ENCODE peak calls at places on chromosomes 12 and 14, in seven cellular contexts. E, A, B, C, J, I and G are unnamed samples. For H3K9me3 and H3K4me1, the result is how much of the 10 kb centered on the place peaks cover.

GRCh38 chr14:73742520-73743238 is 28.5 kb upstream of the PNMA1 start:
- DNase-seq in E (no peak), A (no peak), B (no peak), C (no peak), J (no peak), I (no peak), G (no peak)

GRCh38 chr12:27104546-27104945 is 22.2 kb upstream of the C12orf71 start:
- DNase-seq in E (no peak), A (no peak), B (no peak), C (no peak), J (no peak), I (no peak), G (no peak)

GRCh38 chr14:31576949-31577348 is 15.7 kb downstream of the NUBPL start:
- DNase-seq in E (no peak), A (no peak), B (no peak), C (no peak), J (no peak), I (no peak), G (no peak)

GRCh38 chr14:101683365-101683764 is 78.1 kb upstream of the PPP2R5C start:
- DNase-seq in E (no peak), A (no peak), B (no peak), C (no peak), J (no peak), I (no peak), G (no peak)

GRCh38 chr14:101948666-101949205 is 15.6 kb upstream of the DYNC1H1 start:
- DNase-seq in E (no peak), A (no peak), B (no peak), C (no peak), J (peak), I (peak), G (peak)

GRCh38 chr12:34402228-34402898 is 380.1 kb downstream of the ALG10 start:
- DNase-seq in E (no peak), A (peak), B (no peak), C (no peak), J (peak), I (peak), G (peak)

GRCh38 chr12:122293081-122293480 is 26.8 kb upstream of the VPS33A start:
- DNase-seq in E (no peak), A (no peak), B (no peak), C (no peak), J (no peak), I (no peak), G (no peak)

GRCh38 chr14:65723348-65723747 is 310.8 kb downstream of the FUT8 start:
- DNase-seq in E (no peak), A (no peak), B (no peak), C (no peak), J (no peak), I (no peak), G (no peak)

GRCh38 chr12:64030155-64030554 is 185.7 kb downstream of the SRGAP1 start:
- DNase-seq in E (no peak), A (no peak), B (no peak), C (no peak), J (no peak), I (no peak), G (no peak)

GRCh38 chr12:124675881-124676688 is 108.7 kb upstream of the NCOR2 start:
- DNase-seq in E (no peak), A (peak), B (no peak), C (no peak), J (no peak), I (peak), G (no peak)

GRCh38 chr14:23703027-23703426 is 66.9 kb downstream of the DHRS2 start:
- DNase-seq in E (no peak), A (no peak), B (no peak), C (no peak), J (no peak), I (no peak), G (no peak)

GRCh38 chr12:1851126-1851791 is 30.9 kb downstream of the LRTM2 start:
- DNase-seq in E (no peak), A (no peak), B (no peak), C (no peak), J (no peak), I (no peak), G (no peak)

GRCh38 chr12:79191391-79191790 is 326.8 kb downstream of the SYT1 start:
- DNase-seq in E (no peak), A (no peak), B (no peak), C (no peak), J (no peak), I (no peak), G (no peak)

GRCh38 chr12:79194595-79194994 is 330.0 kb downstream of the SYT1 start:
- DNase-seq in E (no peak), A (no peak), B (no peak), C (no peak), J (no peak), I (no peak), G (no peak)
- H3K9me3 ChIP-seq in E (under half), A (under half), B (under half), C (under half), J (under half), I (under half), G (under half)

DNA sequence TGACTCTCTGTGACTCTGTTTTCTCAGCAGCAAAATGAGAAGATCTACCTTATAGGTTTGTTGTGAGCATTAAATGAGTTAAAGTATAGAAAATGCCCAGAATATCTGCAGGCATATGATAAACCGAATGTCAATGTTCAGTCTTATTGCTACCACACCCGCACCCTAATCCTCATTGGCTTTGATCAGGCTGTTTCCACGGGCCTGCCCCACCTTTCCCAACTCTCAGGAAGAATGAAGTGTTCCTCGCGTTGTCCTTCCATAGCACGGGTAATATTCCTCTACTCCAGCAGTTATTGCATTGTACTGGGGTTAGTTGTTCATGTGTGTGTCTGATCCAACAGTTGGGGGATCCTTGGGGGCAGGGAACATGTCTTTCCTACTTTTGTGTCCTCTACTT is 7.9 kb upstream of the LGALS3 start:
- DNase-seq in E (no peak), A (no peak), B (no peak), C (no peak), J (peak), I (no peak), G (no peak)
- H3K4me1 ChIP-seq in E (under half), A (under half), B (under half), C (under half), J (under half), I (under half), G (half or more)

GRCh38 chr14:57291692-57292647 is 23.2 kb downstream of the AP5M1 start:
- DNase-seq in E (no peak), A (no peak), B (no peak), C (no peak), J (no peak), I (no peak), G (no peak)

GRCh38 chr14:57295261-57295660 is 26.5 kb downstream of the AP5M1 start:
- DNase-seq in E (no peak), A (no peak), B (no peak), C (no peak), J (no peak), I (no peak), G (no peak)

GRCh38 chr14:57290753-57291152 is 22.0 kb downstream of the AP5M1 start:
- DNase-seq in E (no peak), A (no peak), B (no peak), C (no peak), J (no peak), I (no peak), G (no peak)

GRCh38 chr14:57297852-57298251 is 29.1 kb downstream of the AP5M1 start:
- DNase-seq in E (no peak), A (no peak), B (no peak), C (no peak), J (no peak), I (no peak), G (no peak)

DNA sequence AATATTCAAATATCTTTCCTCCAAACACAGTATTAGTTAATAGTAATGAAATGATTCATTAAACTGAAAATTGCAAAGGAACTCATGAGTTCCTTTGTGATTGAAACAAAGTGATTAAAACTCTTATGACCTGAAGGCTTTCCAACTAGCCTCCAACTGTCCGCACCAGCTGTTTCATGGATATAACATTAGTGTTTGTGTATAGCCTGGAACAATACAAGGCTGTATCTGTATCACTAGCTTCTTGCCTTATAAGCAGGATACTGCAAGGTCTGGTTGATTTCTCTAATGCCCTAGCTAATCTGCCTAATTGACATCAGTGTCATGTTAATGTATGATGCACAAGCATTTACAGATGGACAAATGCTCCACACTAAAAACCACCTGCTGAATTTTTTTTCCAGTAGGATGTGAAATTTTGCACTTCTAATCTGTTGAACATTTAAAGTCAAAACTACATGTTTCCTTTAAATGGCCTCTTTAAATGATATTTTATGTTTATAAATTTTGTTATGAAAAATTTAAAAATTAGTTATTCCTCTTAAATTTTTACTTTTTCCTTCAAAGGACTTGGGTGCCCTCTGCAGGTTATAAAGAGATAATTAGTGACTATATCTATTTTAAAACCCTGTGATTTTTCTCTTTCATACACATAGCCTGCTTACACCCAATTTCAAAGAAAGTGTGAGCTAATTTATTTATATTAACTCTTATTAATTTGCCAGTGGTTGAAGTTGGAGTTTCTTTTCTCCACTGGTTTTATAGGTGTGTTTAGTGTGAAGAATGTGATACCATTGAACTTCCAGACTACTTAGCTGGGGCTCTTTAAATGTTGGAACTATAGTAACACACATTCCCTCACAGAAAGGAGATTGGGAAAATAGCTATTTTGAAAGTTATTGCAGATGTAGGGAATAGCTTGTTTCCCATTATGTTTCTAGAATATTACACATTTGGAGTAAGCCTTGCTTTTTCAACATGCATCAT is 25.4 kb downstream of the AP5M1 start:
- DNase-seq in E (no peak), A (no peak), B (no peak), C (no peak), J (no peak), I (no peak), G (no peak)
- TF ChIP-seq CTCF in E (peak), A (peak), B (peak), C (peak), J (no peak), I (no peak), G (no peak)

GRCh38 chr14:103286460-103286859 is 47.6 kb upstream of the EIF5 start:
- DNase-seq in E (no peak), A (no peak), B (no peak), C (no peak), J (no peak), I (no peak), G (no peak)
- H3K9me3 ChIP-seq in E (under half), A (under half), B (under half), C (under half), J (under half), I (under half), G (under half)

DNA sequence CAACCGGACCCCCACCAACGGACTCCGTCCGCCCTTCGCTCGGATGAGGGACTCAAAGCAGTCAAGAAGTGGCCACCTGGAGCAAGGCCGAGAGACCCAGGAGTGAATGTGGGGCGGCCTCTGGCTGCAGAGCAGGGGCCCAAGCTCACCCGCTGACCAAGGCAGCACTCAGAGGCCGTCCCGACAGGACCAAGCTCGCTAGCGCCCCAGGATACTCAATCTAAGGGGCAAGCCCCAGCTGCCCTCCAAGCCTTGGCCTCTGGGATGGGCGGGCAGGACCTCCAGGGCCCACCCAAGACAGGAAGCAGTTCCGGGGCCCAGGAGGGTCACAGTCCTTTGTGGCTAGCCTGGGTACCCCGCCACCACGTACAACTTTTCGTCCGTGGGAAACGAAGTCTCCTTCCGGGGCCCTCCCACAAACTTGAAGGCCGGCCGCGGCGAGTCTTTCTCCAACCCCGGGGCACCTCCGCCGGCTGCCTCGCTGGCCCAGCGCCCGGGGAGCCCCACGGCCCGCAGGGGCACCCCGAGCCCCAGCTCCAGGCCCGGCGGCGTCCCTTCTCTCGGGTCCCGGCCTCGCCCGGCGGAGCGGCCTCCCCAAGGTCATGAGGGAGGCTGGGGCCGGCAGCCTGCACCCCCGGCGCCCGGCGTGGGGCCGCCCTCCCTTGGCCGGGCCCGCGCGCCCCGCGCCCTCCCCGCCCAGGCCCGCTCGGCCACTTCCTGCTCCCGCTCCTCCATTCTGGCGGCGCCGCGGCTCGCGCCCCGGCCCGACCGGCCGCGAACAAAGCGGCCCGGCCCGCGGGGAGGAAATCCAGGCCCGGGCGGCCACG is 694 bp downstream of the AKT1 start:
- DNase-seq in E (no peak), A (no peak), B (no peak), C (no peak), J (peak), I (no peak), G (peak)
- H3K4me1 ChIP-seq in E (under half), A (under half), B (under half), C (under half), J (under half), I (under half), G (under half)

GRCh38 chr12:111444706-111445310 is 39.1 kb downstream of the SH2B3 start:
- DNase-seq in E (peak), A (peak), B (no peak), C (no peak), J (peak), I (peak), G (peak)

GRCh38 chr12:111446631-111447570 is 41.2 kb downstream of the SH2B3 start:
- DNase-seq in E (no peak), A (no peak), B (no peak), C (no peak), J (peak), I (peak), G (no peak)

GRCh38 chr12:111444314-111444705 is 38.6 kb downstream of the SH2B3 start:
- DNase-seq in E (no peak), A (no peak), B (no peak), C (no peak), J (peak), I (no peak), G (peak)

GRCh38 chr12:111446044-111446581 is 40.4 kb downstream of the SH2B3 start:
- DNase-seq in E (no peak), A (peak), B (no peak), C (no peak), J (peak), I (peak), G (peak)

GRCh38 chr12:111445311-111446043 is 39.8 kb downstream of the SH2B3 start:
- DNase-seq in E (no peak), A (peak), B (no peak), C (no peak), J (no peak), I (peak), G (peak)
- TF ChIP-seq CTCF in E (no peak), A (no peak), B (no peak), C (no peak), J (no peak), I (no peak), G (no peak)

GRCh38 chr12:38160318-38161122 is 156.1 kb upstream of the ALG10B start:
- DNase-seq in E (no peak), A (no peak), B (no peak), C (no peak), J (no peak), I (no peak), G (no peak)
- H3K9me3 ChIP-seq in E (under half), A (under half), B (under half), C (under half), J (under half), I (under half), G (under half)

GRCh38 chr12:110561471-110562201 is 21.5 kb downstream of the PPTC7 start:
- DNase-seq in E (no peak), A (no peak), B (no peak), C (peak), J (no peak), I (no peak), G (no peak)

GRCh38 chr12:110565919-110566871 is 16.9 kb downstream of the PPTC7 start:
- DNase-seq in E (no peak), A (no peak), B (no peak), C (no peak), J (no peak), I (no peak), G (no peak)

GRCh38 chr12:110563702-110564470 is 19.2 kb downstream of the PPTC7 start:
- DNase-seq in E (no peak), A (no peak), B (no peak), C (no peak), J (no peak), I (no peak), G (no peak)

GRCh38 chr12:110566993-110567392 is 16.1 kb downstream of the PPTC7 start:
- DNase-seq in E (no peak), A (no peak), B (no peak), C (no peak), J (no peak), I (no peak), G (no peak)

DNA sequence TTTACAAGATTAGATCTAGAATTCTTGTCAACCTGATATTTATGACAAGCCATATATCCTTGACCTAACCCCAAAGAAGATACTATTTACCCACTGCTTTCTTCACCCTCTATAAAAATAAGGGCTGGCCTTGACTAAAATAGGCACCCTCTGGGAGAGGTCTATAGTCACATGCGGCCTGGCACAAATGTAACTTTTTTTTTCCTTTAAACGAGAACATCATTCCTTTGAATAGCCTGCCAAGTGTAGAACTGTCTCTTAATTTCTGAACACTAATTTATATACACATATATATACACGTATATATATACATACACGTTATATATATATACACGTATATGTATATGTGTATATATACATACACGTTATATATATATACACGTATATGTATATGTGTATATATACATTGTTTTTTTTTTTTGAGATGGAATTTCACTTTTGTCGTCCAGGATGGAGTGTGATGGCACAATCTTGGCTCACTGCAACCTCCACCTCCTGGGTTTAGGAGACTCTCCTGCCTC is 18.6 kb downstream of the PPTC7 start:
- DNase-seq in E (no peak), A (no peak), B (no peak), C (no peak), J (no peak), I (no peak), G (no peak)
- H3K4me1 ChIP-seq in E (half or more), A (under half), B (under half), C (half or more), J (under half), I (half or more), G (under half)

DNA sequence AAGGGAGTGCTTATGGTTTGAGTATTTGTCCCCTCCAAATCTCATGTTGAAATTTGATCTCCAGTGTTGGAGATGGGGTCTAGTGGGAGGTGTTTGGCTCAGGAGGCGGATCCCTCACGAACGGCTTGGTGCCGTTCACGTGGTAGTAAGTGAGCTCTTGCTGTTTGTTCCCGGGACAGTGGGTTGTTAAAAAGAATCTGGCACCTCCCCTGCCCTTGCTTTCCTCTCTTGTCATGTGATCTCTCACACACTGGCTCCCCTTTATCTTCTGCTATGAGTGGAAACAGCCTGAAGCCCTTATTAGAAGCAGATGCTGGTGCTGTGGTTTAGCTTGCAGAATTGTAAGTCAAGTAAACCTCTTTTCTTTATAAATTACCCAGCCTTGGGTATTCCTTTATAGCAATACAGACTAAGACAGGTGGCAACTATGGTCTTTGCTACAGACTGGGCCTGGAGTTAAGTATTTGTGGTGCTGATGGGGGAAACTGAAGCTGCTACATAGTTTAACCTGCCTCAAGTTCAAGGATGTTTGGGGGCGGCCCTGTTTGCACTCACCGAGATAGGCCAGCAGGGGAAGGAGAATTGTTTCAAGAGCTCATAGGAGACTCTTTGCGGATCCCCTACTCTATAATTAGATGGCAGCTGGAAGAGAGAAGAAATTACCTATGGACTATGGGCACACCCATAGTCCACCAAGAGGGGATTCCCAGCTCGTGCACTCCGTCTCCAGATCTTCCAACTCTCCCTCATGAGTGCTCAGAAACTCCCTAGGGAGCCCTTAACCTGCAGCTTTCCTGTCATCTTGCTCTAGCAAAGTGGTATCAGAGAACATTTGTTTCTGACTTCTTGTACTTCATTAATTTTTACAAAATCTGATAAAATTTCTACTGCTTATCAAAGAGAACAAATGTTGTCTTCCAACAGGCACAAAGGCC is 164.6 kb downstream of the SLC15A5 start:
- DNase-seq in E (no peak), A (no peak), B (no peak), C (no peak), J (no peak), I (no peak), G (no peak)
- TF ChIP-seq CTCF in E (no peak), A (no peak), B (no peak), C (no peak), J (no peak), I (no peak), G (no peak)

GRCh38 chr14:55317503-55317902 is 46.3 kb downstream of the FBXO34 start:
- DNase-seq in E (no peak), A (no peak), B (no peak), C (no peak), J (no peak), I (no peak), G (no peak)

GRCh38 chr14:55309761-55310365 is 38.6 kb downstream of the FBXO34 start:
- DNase-seq in E (no peak), A (no peak), B (no peak), C (no peak), J (no peak), I (no peak), G (no peak)

GRCh38 chr14:55316528-55316927 is 45.3 kb downstream of the FBXO34 start:
- DNase-seq in E (no peak), A (no peak), B (no peak), C (no peak), J (peak), I (no peak), G (peak)

GRCh38 chr14:55314449-55314848 is 43.2 kb downstream of the FBXO34 start:
- DNase-seq in E (no peak), A (no peak), B (no peak), C (no peak), J (no peak), I (no peak), G (no peak)

GRCh38 chr14:55313480-55313879 is 42.3 kb downstream of the FBXO34 start:
- DNase-seq in E (no peak), A (no peak), B (no peak), C (no peak), J (no peak), I (no peak), G (no peak)
- H3K9me3 ChIP-seq in E (under half), A (under half), B (under half), C (under half), J (under half), I (under half), G (under half)